ENCODE peak calls at places on chromosome 4, in eight cellular contexts. Q, A, W, Z, J, C, R and O are unnamed samples.

GRCh38 chr4:154464654-154465053 is 26.9 kb downstream of the DCHS2 start:
- DNase-seq in R (no peak), Z (no peak), Q (no peak), C (no peak), A (no peak), W (no peak), J (no peak), O (no peak)

GRCh38 chr4:87851955-87852354 is 19.2 kb downstream of the MEPE start:
- DNase-seq in Q (no peak), R (no peak), A (no peak), W (no peak), C (no peak), J (no peak), Z (no peak), O (no peak)

GRCh38 chr4:22500831-22501714 is 14.8 kb downstream of the ADGRA3 start:
- DNase-seq in W (no peak), J (no peak), A (no peak), Q (no peak), Z (no peak), R (no peak), C (no peak), O (no peak)

GRCh38 chr4:150215601-150216000 is 137.4 kb downstream of the DCLK2 start:
- DNase-seq in R (no peak), A (no peak), Z (no peak), Q (no peak), C (no peak), W (no peak), J (no peak), O (no peak)

GRCh38 chr4:185599844-185600243 is 64.5 kb upstream of the PDLIM3 start:
- DNase-seq in W (no peak), Z (no peak), A (no peak), C (no peak), J (no peak), Q (no peak), R (no peak), O (no peak)

GRCh38 chr4:109432676-109433075 is 939 bp upstream of the SEC24B start:
- DNase-seq in J (peak), W (no peak), Z (no peak), C (no peak), Q (no peak), A (no peak), R (no peak), O (no peak)

GRCh38 chr4:184978211-184978610 is 40.1 kb upstream of the HELT start:
- DNase-seq in Q (no peak), Z (no peak), C (no peak), W (no peak), R (no peak), A (no peak), J (no peak), O (no peak)

GRCh38 chr4:52588097-52588496 is 71.0 kb downstream of the USP46 start:
- DNase-seq in J (no peak), R (no peak), Q (no peak), A (no peak), C (no peak), Z (peak), W (no peak), O (no peak)

GRCh38 chr4:17033256-17034245 is 135.1 kb upstream of the LDB2 start:
- DNase-seq in Q (no peak), C (no peak), R (no peak), J (no peak), W (no peak), A (no peak), Z (no peak), O (no peak)

GRCh38 chr4:21593268-21594002 is 355.1 kb downstream of the KCNIP4 start:
- DNase-seq in R (no peak), C (no peak), W (no peak), Z (no peak), A (no peak), Q (no peak), J (no peak), O (no peak)

GRCh38 chr4:6912412-6912811 is 2.8 kb downstream of the TBC1D14 start:
- DNase-seq in Q (no peak), J (no peak), C (no peak), W (no peak), Z (no peak), A (no peak), R (no peak), O (no peak)

GRCh38 chr4:140162596-140162995 is 8.6 kb upstream of the MAML3 start:
- DNase-seq in Q (no peak), C (no peak), J (no peak), W (no peak), A (no peak), Z (no peak), R (no peak), O (no peak)

GRCh38 chr4:107072836-107073736 is 37.0 kb upstream of the DKK2 start:
- DNase-seq in Q (no peak), R (peak), A (no peak), C (no peak), W (no peak), J (no peak), Z (no peak), O (no peak)

GRCh38 chr4:113584407-113585150 is 177.0 kb downstream of the CAMK2D start:
- DNase-seq in W (no peak), C (no peak), J (no peak), Z (no peak), Q (no peak), A (no peak), R (no peak), O (no peak)

GRCh38 chr4:87220094-87220831 is at the start of gene KLHL8:
- DNase-seq in R (peak), A (peak), C (peak), Q (peak), J (peak), Z (peak), W (peak), O (peak)

GRCh38 chr4:169612869-169613859 is 781 bp upstream of the NEK1 start:
- DNase-seq in A (peak), C (peak), J (no peak), R (peak), W (peak), Z (peak), Q (peak), O (peak)

GRCh38 chr4:37802068-37802666 is 24.3 kb upstream of the PGM2 start:
- DNase-seq in R (no peak), Z (no peak), A (peak), J (peak), C (peak), Q (no peak), W (no peak), O (peak)

GRCh38 chr4:113899260-113900177 is 79.9 kb downstream of the ARSJ start:
- DNase-seq in R (no peak), C (no peak), J (no peak), Z (peak), A (no peak), Q (no peak), W (peak), O (no peak)

GRCh38 chr4:118286685-118287084 is 66.1 kb downstream of the PRSS12 start:
- DNase-seq in R (no peak), W (no peak), Q (no peak), J (no peak), C (no peak), Z (no peak), A (no peak), O (no peak)

GRCh38 chr4:19259920-19260319 is 991.8 kb upstream of the SLIT2 start:
- DNase-seq in R (no peak), W (no peak), J (no peak), Z (no peak), A (no peak), C (no peak), Q (no peak), O (no peak)

GRCh38 chr4:166896254-166896653 is 338.0 kb downstream of the SPOCK3 start:
- DNase-seq in J (no peak), A (no peak), W (no peak), C (no peak), Q (no peak), R (peak), Z (peak), O (no peak)

GRCh38 chr4:165877291-165877690 is 4.3 kb downstream of the TLL1 start:
- DNase-seq in J (no peak), A (no peak), R (no peak), C (no peak), Q (no peak), W (no peak), Z (no peak), O (no peak)

GRCh38 chr4:10092481-10093272 is 23.9 kb downstream of the WDR1 start:
- DNase-seq in W (no peak), R (peak), A (no peak), C (no peak), Z (no peak), Q (no peak), J (no peak), O (no peak)

GRCh38 chr4:152044341-152044740 is 283.5 kb upstream of the GATB start:
- DNase-seq in Q (no peak), A (no peak), Z (no peak), C (no peak), J (no peak), W (no peak), R (no peak), O (no peak)

GRCh38 chr4:107317596-107317995 is 281.5 kb upstream of the DKK2 start:
- DNase-seq in R (no peak), Z (no peak), A (no peak), Q (no peak), J (no peak), C (no peak), W (no peak), O (no peak)

GRCh38 chr4:30862176-30862575 is 142.0 kb downstream of the PCDH7 start:
- DNase-seq in A (no peak), J (no peak), Z (no peak), Q (no peak), R (no peak), C (no peak), W (no peak), O (no peak)

GRCh38 chr4:183798249-183798920 is 106.7 kb upstream of the STOX2 start:
- DNase-seq in C (no peak), W (no peak), R (peak), Z (no peak), J (no peak), Q (no peak), A (no peak), O (no peak)

GRCh38 chr4:20086768-20087167 is 164.9 kb upstream of the SLIT2 start:
- DNase-seq in A (no peak), C (no peak), R (no peak), Z (no peak), J (no peak), Q (no peak), W (no peak), O (no peak)

GRCh38 chr4:164508126-164508525 is 245.8 kb upstream of the SMIM31 start:
- DNase-seq in Z (no peak), W (no peak), R (no peak), J (no peak), C (no peak), A (no peak), Q (no peak), O (no peak)

GRCh38 chr4:153947998-153948397 is 159.1 kb upstream of the SFRP2 start:
- DNase-seq in J (no peak), Q (no peak), R (no peak), C (peak), Z (no peak), W (no peak), A (no peak), O (no peak)